ENCODE peak calls at places on chromosomes 1 and 21, in four cellular contexts. C, E, Y and F are unnamed samples.

GRCh38 chr1:103156966-103157365 is 48.6 kb upstream of the COL11A1 start:
- DNase-seq in Y (peak), E (no peak), C (no peak), F (no peak)

GRCh38 chr1:112911506-112911905 is 44.5 kb downstream of the SLC16A1 start:
- DNase-seq in C (no peak), E (no peak), Y (no peak), F (no peak)

GRCh38 chr21:34865922-34866271 is 183.2 kb downstream of the RUNX1 start:
- DNase-seq in C (no peak), E (no peak), Y (no peak), F (no peak)

GRCh38 chr1:147545133-147545532 is 3.8 kb downstream of the BCL9 start:
- DNase-seq in Y (no peak), E (no peak), C (no peak), F (no peak)

GRCh38 chr1:40803902-40804301 is 20.3 kb downstream of the KCNQ4 start:
- DNase-seq in Y (no peak), E (no peak), C (no peak), F (no peak)

GRCh38 chr1:218572046-218572445 is 226.9 kb downstream of the TGFB2 start:
- DNase-seq in Y (no peak), E (no peak), C (no peak), F (no peak)

GRCh38 chr1:172898866-172899265 is 151.9 kb downstream of the TNFSF18 start:
- DNase-seq in E (no peak), C (no peak), Y (no peak), F (no peak)

GRCh38 chr1:184329962-184330868 is 56.6 kb upstream of the C1orf21 start:
- DNase-seq in Y (no peak), C (no peak), E (no peak), F (no peak)

GRCh38 chr1:229835226-229835625 is 209.2 kb downstream of the URB2 start:
- DNase-seq in C (no peak), Y (no peak), E (no peak), F (no peak)

GRCh38 chr1:20476260-20477038 is 9.6 kb downstream of the CAMK2N1 start:
- DNase-seq in Y (no peak), C (peak), E (no peak), F (no peak)

GRCh38 chr1:217586586-217586985 is 44.3 kb downstream of the GPATCH2 start:
- DNase-seq in E (no peak), C (no peak), Y (no peak), F (no peak)

GRCh38 chr1:64933296-64934070 is 32.9 kb downstream of the JAK1 start:
- DNase-seq in Y (peak), E (no peak), C (no peak), F (no peak)

GRCh38 chr1:203629509-203630082 is 3.0 kb downstream of the ATP2B4 start:
- DNase-seq in Y (peak), E (no peak), C (peak), F (no peak)

GRCh38 chr21:17348849-17349248 is 164.0 kb upstream of the CXADR start:
- DNase-seq in C (no peak), Y (no peak), E (no peak), F (no peak)

GRCh38 chr1:247864644-247865043 is 7.7 kb downstream of the TRIM58 start:
- DNase-seq in Y (no peak), E (no peak), C (no peak), F (no peak)

GRCh38 chr1:156444407-156445001 is 56.1 kb downstream of the MEF2D start:
- DNase-seq in E (no peak), C (no peak), Y (peak), F (no peak)

GRCh38 chr1:213366141-213366831 is 315.2 kb downstream of the RPS6KC1 start:
- DNase-seq in E (no peak), Y (no peak), C (no peak), F (no peak)

GRCh38 chr1:29685387-29685786 is 449.1 kb downstream of the PTPRU start:
- DNase-seq in Y (no peak), C (no peak), E (no peak), F (no peak)

GRCh38 chr1:90717665-90718410 is 736 bp upstream of the BARHL2 start:
- DNase-seq in Y (peak), E (no peak), C (no peak), F (no peak)

GRCh38 chr1:84250668-84251067 is 50.8 kb upstream of the SAMD13 start:
- DNase-seq in E (no peak), C (no peak), Y (no peak), F (no peak)

GRCh38 chr1:203663294-203663693 is 36.7 kb downstream of the ATP2B4 start:
- DNase-seq in E (no peak), C (no peak), Y (no peak), F (no peak)

GRCh38 chr1:35883681-35884155 is 709 bp downstream of the AGO1 start:
- DNase-seq in Y (peak), E (peak), C (peak), F (peak)

GRCh38 chr1:204889681-204890373 is 19.2 kb downstream of the NFASC start:
- DNase-seq in Y (no peak), C (no peak), E (no peak), F (no peak)

GRCh38 chr1:31327381-31327780 is 30.5 kb downstream of the ZCCHC17 start:
- DNase-seq in E (no peak), Y (no peak), C (no peak), F (no peak)

GRCh38 chr1:15056515-15057285 is 96.8 kb upstream of the TMEM51 start:
- DNase-seq in Y (no peak), C (no peak), E (no peak), F (no peak)

GRCh38 chr1:154788886-154789285 is 81.2 kb downstream of the KCNN3 start:
- DNase-seq in E (no peak), C (no peak), Y (no peak), F (no peak)

GRCh38 chr1:40258445-40258769 is 371 bp downstream of the ZMPSTE24 start:
- DNase-seq in C (no peak), E (no peak), Y (no peak), F (no peak)

GRCh38 chr1:43773821-43774220 is 66.5 kb downstream of the ST3GAL3 start:
- DNase-seq in Y (no peak), E (no peak), C (no peak), F (no peak)

GRCh38 chr1:168135982-168136708 is 585 bp downstream of the GPR161 start:
- DNase-seq in E (no peak), Y (no peak), C (peak), F (no peak)

GRCh38 chr1:51953079-51953478 is 37.4 kb downstream of the RAB3B start:
- DNase-seq in E (no peak), Y (no peak), C (no peak), F (no peak)

GRCh38 chr21:42262826-42263225 is 43.9 kb downstream of the ABCG1 start:
- DNase-seq in E (no peak), Y (peak), C (no peak), F (no peak)

GRCh38 chr1:73674945-73675561 is 522.9 kb downstream of the LRRIQ3 start:
- DNase-seq in Y (peak), E (no peak), C (no peak), F (no peak)